ENCODE peak calls at places on chromosomes 16 and 17, in five cellular contexts. One of them, this sample, is unnamed.

GRCh38 chr16:53754938-53755910 is 51.3 kb downstream of the FTO start:
- DNase-seq in endothelial cell: no peak
- DNase-seq in heart right ventricle: no peak
- DNase-seq in transverse colon: peak; percentile 78
- DNase-seq in omental fat pad: no peak
- DNase-seq in this sample: no peak

GRCh38 chr17:8836821-8837426 is 30.6 kb downstream of the PIK3R6 start:
- DNase-seq in omental fat pad: no peak
- DNase-seq in endothelial cell: no peak
- DNase-seq in heart right ventricle: no peak
- DNase-seq in transverse colon: no peak
- DNase-seq in this sample: no peak

GRCh38 chr16:61820398-61820797 is 215.8 kb downstream of the CDH8 start:
- DNase-seq in heart right ventricle: no peak
- DNase-seq in endothelial cell: no peak
- DNase-seq in transverse colon: no peak
- DNase-seq in omental fat pad: no peak
- DNase-seq in this sample: no peak

GRCh38 chr17:38705803-38706624 is 941 bp downstream of the MLLT6 start:
- DNase-seq in transverse colon: peak; percentile 50
- DNase-seq in endothelial cell: peak; percentile 30
- DNase-seq in omental fat pad: no peak
- DNase-seq in heart right ventricle: peak; percentile 83
- DNase-seq in this sample: peak; percentile 49

GRCh38 chr17:68497885-68498319 is 14.3 kb upstream of the PRKAR1A start:
- DNase-seq in omental fat pad: no peak
- DNase-seq in heart right ventricle: no peak
- DNase-seq in endothelial cell: no peak
- DNase-seq in transverse colon: peak; percentile 68
- DNase-seq in this sample: no peak

GRCh38 chr16:9441021-9441420 is 349.6 kb downstream of the HAPSTR1 start:
- DNase-seq in omental fat pad: no peak
- DNase-seq in transverse colon: no peak
- DNase-seq in heart right ventricle: no peak
- DNase-seq in endothelial cell: no peak
- DNase-seq in this sample: peak; percentile 10

GRCh38 chr17:10251212-10251948 is 53.0 kb upstream of the GAS7 start:
- DNase-seq in endothelial cell: no peak
- DNase-seq in heart right ventricle: no peak
- DNase-seq in transverse colon: no peak
- DNase-seq in omental fat pad: no peak
- DNase-seq in this sample: no peak

GRCh38 chr16:68290455-68290854 is 20.3 kb downstream of the SLC7A6OS start:
- DNase-seq in heart right ventricle: no peak
- DNase-seq in endothelial cell: no peak
- DNase-seq in transverse colon: no peak
- DNase-seq in omental fat pad: no peak
- DNase-seq in this sample: no peak

GRCh38 chr17:57894848-57895247 is 45.0 kb upstream of the MRPS23 start:
- DNase-seq in endothelial cell: no peak
- DNase-seq in omental fat pad: no peak
- DNase-seq in heart right ventricle: no peak
- DNase-seq in transverse colon: no peak
- DNase-seq in this sample: no peak

GRCh38 chr17:28174352-28175046 is 132.0 kb downstream of the NLK start:
- DNase-seq in heart right ventricle: no peak
- DNase-seq in endothelial cell: no peak
- DNase-seq in transverse colon: no peak
- DNase-seq in omental fat pad: no peak
- DNase-seq in this sample: no peak

GRCh38 chr16:24858219-24859041 is 12.7 kb downstream of the SLC5A11 start:
- DNase-seq in endothelial cell: peak; percentile 81
- DNase-seq in transverse colon: peak; percentile 63
- DNase-seq in heart right ventricle: peak; percentile 46
- DNase-seq in omental fat pad: no peak
- DNase-seq in this sample: peak; percentile 91

GRCh38 chr16:87052506-87052905 is 264.7 kb downstream of the C16orf95 start:
- DNase-seq in heart right ventricle: no peak
- DNase-seq in transverse colon: no peak
- DNase-seq in endothelial cell: no peak
- DNase-seq in omental fat pad: no peak
- DNase-seq in this sample: no peak

GRCh38 chr17:43772877-43773648 is 5.7 kb downstream of the DUSP3 start:
- DNase-seq in omental fat pad: no peak
- DNase-seq in endothelial cell: no peak
- DNase-seq in heart right ventricle: no peak
- DNase-seq in transverse colon: no peak
- DNase-seq in this sample: no peak

GRCh38 chr17:39618252-39618913 is 8.4 kb upstream of the PPP1R1B start:
- DNase-seq in heart right ventricle: no peak
- DNase-seq in transverse colon: peak; percentile 34
- DNase-seq in omental fat pad: no peak
- DNase-seq in endothelial cell: no peak
- DNase-seq in this sample: no peak

GRCh38 chr17:65584604-65585521 is 23.4 kb upstream of the AXIN2 start:
- DNase-seq in omental fat pad: no peak
- DNase-seq in transverse colon: no peak
- DNase-seq in endothelial cell: no peak
- DNase-seq in heart right ventricle: peak; percentile 15
- DNase-seq in this sample: no peak

GRCh38 chr16:67459066-67459857 is 21.7 kb downstream of the ATP6V0D1 start:
- DNase-seq in omental fat pad: no peak
- DNase-seq in transverse colon: peak; percentile 78
- DNase-seq in heart right ventricle: peak; percentile 59
- DNase-seq in endothelial cell: peak; percentile 41
- DNase-seq in this sample: peak; percentile 69

GRCh38 chr16:88977028-88977844 is at the start of gene CBFA2T3:
- DNase-seq in heart right ventricle: peak; percentile 80
- DNase-seq in omental fat pad: no peak
- DNase-seq in endothelial cell: peak; percentile 70
- DNase-seq in transverse colon: peak; percentile 79
- DNase-seq in this sample: peak; percentile 61

GRCh38 chr16:50509521-50510341 is 38.5 kb upstream of the NKD1 start:
- DNase-seq in omental fat pad: no peak
- DNase-seq in transverse colon: peak; percentile 20
- DNase-seq in heart right ventricle: no peak
- DNase-seq in endothelial cell: peak; percentile 57
- DNase-seq in this sample: no peak
- TF ChIP-seq CTCF in omental fat pad: no peak
- TF ChIP-seq CTCF in transverse colon: peak; percentile 44
- TF ChIP-seq CTCF in heart right ventricle: peak; percentile 49
- TF ChIP-seq CTCF in endothelial cell: peak; percentile 90
- TF ChIP-seq CTCF in this sample: peak; percentile 43

DNA sequence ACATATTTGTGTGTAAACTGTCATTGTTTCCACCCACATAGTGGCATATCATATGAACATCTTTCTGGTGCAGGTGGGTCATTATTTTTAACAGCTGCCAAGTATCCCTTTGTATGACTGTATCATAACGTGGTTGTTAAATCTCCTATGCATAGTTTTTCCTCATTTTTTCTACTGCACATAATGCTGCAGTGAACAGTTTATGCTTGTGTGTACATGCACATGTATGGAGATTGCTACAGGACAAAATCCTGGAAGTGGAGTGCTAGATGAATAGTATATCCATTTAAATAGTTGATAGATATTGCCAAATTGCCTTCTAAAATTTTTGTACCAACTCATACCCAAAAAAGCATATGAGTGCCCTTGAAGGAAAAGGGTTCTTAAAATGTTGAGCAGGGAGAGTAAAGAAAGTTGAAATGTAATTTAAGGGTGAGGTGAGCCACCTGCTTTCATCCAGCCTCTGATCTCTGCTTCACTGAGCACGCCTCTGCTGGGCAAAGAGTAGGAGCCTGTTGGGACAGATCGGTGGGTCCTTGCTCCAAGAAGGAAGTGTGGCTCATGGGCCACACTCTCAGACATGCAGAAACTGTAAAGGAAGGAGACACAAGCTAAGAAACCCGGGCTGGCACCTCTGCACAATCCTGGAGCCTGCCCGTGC is 55.3 kb downstream of the HLF start:
- DNase-seq in heart right ventricle: no peak
- DNase-seq in omental fat pad: no peak
- DNase-seq in endothelial cell: no peak
- DNase-seq in transverse colon: no peak
- DNase-seq in this sample: no peak
- TF ChIP-seq CTCF in heart right ventricle: no peak
- TF ChIP-seq CTCF in omental fat pad: no peak
- TF ChIP-seq CTCF in endothelial cell: no peak
- TF ChIP-seq CTCF in transverse colon: no peak
- TF ChIP-seq CTCF in this sample: no peak

GRCh38 chr17:50541916-50542688 is 4.9 kb upstream of the SPATA20 start:
- DNase-seq in heart right ventricle: peak; percentile 84
- DNase-seq in transverse colon: peak; percentile 92
- DNase-seq in omental fat pad: peak; percentile 59
- DNase-seq in endothelial cell: peak; percentile 90
- DNase-seq in this sample: peak; percentile 95
- TF ChIP-seq CTCF in heart right ventricle: peak; percentile 45
- TF ChIP-seq CTCF in transverse colon: peak; percentile 7
- TF ChIP-seq CTCF in omental fat pad: no peak
- TF ChIP-seq CTCF in endothelial cell: no peak
- TF ChIP-seq CTCF in this sample: no peak

DNA sequence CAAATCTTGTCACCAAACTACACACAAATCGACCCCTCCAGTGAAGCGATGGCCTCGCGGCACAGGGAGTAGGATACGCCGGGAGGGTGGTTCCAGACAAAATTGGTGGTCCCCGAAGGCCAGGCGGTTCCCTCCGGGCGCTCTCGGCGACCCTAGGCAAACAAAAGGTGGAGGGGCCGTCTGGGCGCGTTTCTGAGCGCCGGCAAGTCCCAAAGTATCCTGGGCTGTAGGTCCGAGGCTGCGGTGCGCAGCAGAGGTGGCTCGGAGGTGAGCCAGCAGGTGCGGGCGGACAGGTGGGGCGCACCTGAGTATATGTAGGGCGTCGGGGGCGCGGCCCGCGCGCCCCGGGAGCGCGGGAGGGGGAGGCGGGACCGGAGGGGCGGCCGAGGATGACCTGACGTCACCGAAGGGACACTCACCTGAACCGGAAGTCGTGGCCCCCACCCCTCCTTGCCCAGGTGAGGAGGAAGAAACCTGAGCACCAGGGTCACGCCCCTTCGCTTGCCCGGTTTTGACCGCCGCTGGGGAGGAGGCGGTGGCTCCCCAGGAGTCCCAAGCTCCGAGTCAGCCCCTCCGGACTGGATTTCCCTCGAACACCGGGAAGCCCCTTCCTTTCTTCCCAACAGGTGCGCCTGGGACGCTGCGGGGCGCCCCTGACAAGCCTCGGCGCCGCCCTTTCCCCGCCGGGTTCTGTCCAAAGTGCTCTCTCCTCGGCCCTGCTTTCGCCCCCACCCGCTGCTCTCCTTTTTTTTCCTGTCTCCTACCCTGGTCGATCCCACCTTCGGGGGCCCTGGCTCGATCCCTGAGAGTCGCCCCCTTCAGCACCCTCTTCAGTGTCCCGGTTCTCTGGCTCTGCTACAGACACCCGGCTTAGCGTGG is at the start of gene CLDN7:
- DNase-seq in omental fat pad: no peak
- DNase-seq in heart right ventricle: no peak
- DNase-seq in endothelial cell: peak; percentile 26
- DNase-seq in transverse colon: peak; percentile 94
- DNase-seq in this sample: peak; percentile 22
- TF ChIP-seq CTCF in omental fat pad: no peak
- TF ChIP-seq CTCF in heart right ventricle: no peak
- TF ChIP-seq CTCF in endothelial cell: no peak
- TF ChIP-seq CTCF in transverse colon: no peak
- TF ChIP-seq CTCF in this sample: no peak

GRCh38 chr17:33292184-33292980 is 713 bp downstream of the ASIC2 start:
- DNase-seq in transverse colon: peak; percentile 26
- DNase-seq in omental fat pad: no peak
- DNase-seq in heart right ventricle: no peak
- DNase-seq in endothelial cell: peak; percentile 57
- DNase-seq in this sample: peak; percentile 71
- TF ChIP-seq CTCF in transverse colon: peak; percentile 16
- TF ChIP-seq CTCF in omental fat pad: no peak
- TF ChIP-seq CTCF in heart right ventricle: peak; percentile 39
- TF ChIP-seq CTCF in endothelial cell: peak; percentile 38
- TF ChIP-seq CTCF in this sample: peak; percentile 64

DNA sequence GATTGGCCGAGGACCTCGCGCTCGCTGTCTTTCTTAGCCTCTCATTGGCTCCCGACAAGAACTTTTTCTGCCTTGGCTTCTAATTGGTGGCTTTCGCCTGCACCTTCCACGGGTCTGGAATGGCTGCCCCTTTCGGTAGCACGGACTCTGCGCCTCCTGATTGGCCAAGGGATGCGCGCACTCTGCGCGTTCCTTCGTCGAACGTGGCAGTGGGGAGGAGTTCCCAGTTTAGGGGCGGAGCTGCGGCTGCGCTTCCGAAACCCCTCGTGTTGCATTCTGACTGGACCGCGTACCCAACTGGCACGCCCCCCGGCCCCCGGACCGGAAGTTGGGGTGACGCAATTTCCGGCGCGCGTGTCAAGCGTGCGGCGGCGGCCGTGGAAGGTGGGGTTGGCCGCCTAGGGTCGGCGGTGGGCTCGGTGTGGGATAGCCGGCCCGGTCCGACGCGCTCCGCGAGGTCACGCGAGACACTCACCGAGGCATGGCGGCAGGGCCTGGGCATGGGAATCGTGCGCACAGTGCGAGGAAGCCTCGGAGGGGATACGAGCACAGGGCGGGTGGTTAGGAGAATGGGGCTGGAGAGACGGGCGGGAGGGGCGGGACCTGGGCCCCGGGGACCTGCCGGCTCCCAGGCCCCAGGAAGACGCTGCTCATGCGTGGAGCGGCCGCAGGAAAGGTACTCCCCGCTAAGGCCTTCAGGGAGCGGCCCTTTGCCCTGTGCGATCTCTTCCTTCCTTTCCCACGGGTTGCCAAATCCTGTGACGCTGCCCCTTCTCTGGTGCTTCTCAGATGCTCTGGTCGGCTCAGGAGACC is 627 bp upstream of the P4HB start:
- DNase-seq in heart right ventricle: peak; percentile 99
- DNase-seq in transverse colon: peak; percentile 99
- DNase-seq in endothelial cell: peak; percentile 99
- DNase-seq in omental fat pad: peak; percentile 98
- DNase-seq in this sample: peak; percentile 99
- TF ChIP-seq CTCF in heart right ventricle: peak; percentile 30
- TF ChIP-seq CTCF in transverse colon: no peak
- TF ChIP-seq CTCF in endothelial cell: no peak
- TF ChIP-seq CTCF in omental fat pad: no peak
- TF ChIP-seq CTCF in this sample: no peak

DNA sequence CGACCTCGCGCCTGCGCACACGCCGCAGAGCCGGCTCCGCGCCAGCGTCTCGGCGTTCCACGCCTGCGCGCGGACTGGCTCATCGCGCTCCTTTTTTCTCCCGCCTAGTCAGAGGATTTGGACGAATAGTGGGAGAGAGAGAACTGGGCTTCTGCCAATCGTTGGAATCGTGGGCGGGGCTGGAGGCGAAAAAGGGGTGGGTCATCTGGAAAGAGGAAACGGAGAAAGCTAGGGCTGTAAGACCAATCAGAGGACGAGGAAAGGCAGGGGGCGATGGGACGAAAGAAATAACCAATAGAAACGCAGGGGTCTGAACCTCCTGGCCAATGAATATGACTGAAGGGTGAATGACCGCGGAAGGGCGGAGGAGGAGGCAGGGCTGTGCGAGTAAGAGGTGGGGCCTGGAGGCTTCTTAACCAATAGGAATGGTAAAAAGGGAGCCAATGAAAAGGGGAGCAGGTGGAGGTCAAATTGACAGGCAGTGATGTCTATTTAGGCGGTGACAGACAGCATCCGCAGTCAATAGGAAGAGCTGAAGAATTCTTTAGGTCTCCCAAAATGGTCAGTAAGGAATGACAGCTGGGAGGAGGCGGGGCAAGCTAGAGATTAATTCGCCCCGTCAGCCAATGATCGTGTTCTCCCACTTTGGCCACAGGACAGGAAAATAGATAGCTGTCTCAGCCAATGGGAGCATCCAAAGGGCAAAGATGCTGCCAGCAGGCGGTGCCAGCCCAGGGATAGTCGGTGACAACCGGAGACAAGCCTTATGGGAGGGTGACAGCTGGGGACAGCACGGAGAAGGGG is at the start of gene TBC1D10B:
- DNase-seq in omental fat pad: peak; percentile 93
- DNase-seq in transverse colon: peak; percentile 99
- DNase-seq in heart right ventricle: peak; percentile 99
- DNase-seq in endothelial cell: peak; percentile 97
- DNase-seq in this sample: peak; percentile 99
- TF ChIP-seq CTCF in omental fat pad: no peak
- TF ChIP-seq CTCF in transverse colon: no peak
- TF ChIP-seq CTCF in heart right ventricle: peak; percentile 54
- TF ChIP-seq CTCF in endothelial cell: no peak
- TF ChIP-seq CTCF in this sample: no peak

This sample was measured in nephron progenitor cell.